ENCODE peak calls at places on chromosomes 2 and 18, in nine cellular contexts. C, Y, D, W, P, A, Z, T and N are unnamed samples.

GRCh38 chr18:42131940-42132244 is 176.9 kb downstream of the PIK3C3 start:
- DNase-seq in C (no peak), Y (no peak), D (no peak), W (no peak), P (no peak), A (no peak), Z (no peak), T (no peak), N (no peak)

GRCh38 chr2:151071382-151071781 is 190.3 kb downstream of the RBM43 start:
- DNase-seq in C (peak), Y (peak), D (peak), W (peak), P (peak), A (peak), Z (no peak), T (peak), N (no peak)

GRCh38 chr2:22124003-22124402 is 1000.2 kb downstream of the TDRD15 start:
- DNase-seq in C (no peak), Y (no peak), D (no peak), W (peak), P (no peak), A (no peak), Z (no peak), T (no peak), N (no peak)

GRCh38 chr2:133726906-133727305 is 158.6 kb upstream of the NCKAP5 start:
- DNase-seq in C (no peak), Y (peak), D (no peak), W (no peak), P (no peak), A (no peak), Z (no peak), T (no peak), N (no peak)

GRCh38 chr18:13889661-13890060 is 25.7 kb downstream of the MC2R start:
- DNase-seq in C (no peak), Y (peak), D (peak), W (peak), P (no peak), A (peak), Z (no peak), T (peak), N (no peak)

GRCh38 chr2:25845843-25846505 is 32.3 kb downstream of the ASXL2 start:
- DNase-seq in C (no peak), Y (no peak), D (no peak), W (no peak), P (peak), A (peak), Z (no peak), T (no peak), N (peak)

GRCh38 chr2:43100883-43101662 is 125.3 kb downstream of the ZFP36L2 start:
- DNase-seq in C (peak), Y (peak), D (peak), W (no peak), P (peak), A (peak), Z (no peak), T (peak), N (peak)

GRCh38 chr2:12211326-12212170 is 465.1 kb downstream of the LPIN1 start:
- DNase-seq in C (no peak), Y (no peak), D (no peak), W (no peak), P (no peak), A (no peak), Z (no peak), T (no peak), N (no peak)

GRCh38 chr2:164430166-164430783 is 191.0 kb downstream of the GRB14 start:
- DNase-seq in C (peak), Y (peak), D (peak), W (peak), P (peak), A (peak), Z (peak), T (peak), N (no peak)

GRCh38 chr2:98608962-98609604 is 694 bp downstream of the UNC50 start:
- DNase-seq in C (peak), Y (peak), D (peak), W (peak), P (peak), A (peak), Z (peak), T (peak), N (peak)

GRCh38 chr2:105328281-105329196 is 996 bp downstream of the TGFBRAP1 start:
- DNase-seq in C (peak), Y (peak), D (peak), W (peak), P (peak), A (peak), Z (peak), T (peak), N (peak)

GRCh38 chr18:79523738-79524180 is 128.0 kb downstream of the NFATC1 start:
- DNase-seq in C (no peak), Y (no peak), D (no peak), W (no peak), P (no peak), A (no peak), Z (peak), T (no peak), N (peak)

GRCh38 chr2:171515672-171516298 is 6.5 kb upstream of the CYBRD1 start:
- DNase-seq in C (peak), Y (peak), D (peak), W (no peak), P (peak), A (peak), Z (no peak), T (no peak), N (peak)

GRCh38 chr2:3504741-3505140 is 14.6 kb downstream of the ADI1 start:
- DNase-seq in C (no peak), Y (no peak), D (no peak), W (no peak), P (no peak), A (no peak), Z (no peak), T (no peak), N (no peak)

GRCh38 chr18:52222211-52222610 is 117.8 kb upstream of the DCC start:
- DNase-seq in C (no peak), Y (no peak), D (no peak), W (no peak), P (no peak), A (no peak), Z (no peak), T (no peak), N (no peak)

GRCh38 chr2:241863021-241863954 is 4.6 kb upstream of the PDCD1 start:
- DNase-seq in C (no peak), Y (peak), D (no peak), W (no peak), P (peak), A (peak), Z (no peak), T (no peak), N (peak)

GRCh38 chr2:65317841-65318240 is 90.2 kb downstream of the ACTR2 start:
- DNase-seq in C (no peak), Y (peak), D (no peak), W (no peak), P (peak), A (no peak), Z (no peak), T (no peak), N (no peak)

GRCh38 chr2:64711260-64711659 is 57.5 kb upstream of the SERTAD2 start:
- DNase-seq in C (no peak), Y (no peak), D (no peak), W (no peak), P (no peak), A (no peak), Z (no peak), T (no peak), N (no peak)

GRCh38 chr2:43539991-43540860 is 55.6 kb downstream of the THADA start:
- DNase-seq in C (no peak), Y (peak), D (peak), W (peak), P (peak), A (peak), Z (no peak), T (peak), N (peak)

GRCh38 chr18:2402084-2402483 is 169.2 kb downstream of the METTL4 start:
- DNase-seq in C (no peak), Y (peak), D (no peak), W (no peak), P (peak), A (peak), Z (no peak), T (no peak), N (no peak)

GRCh38 chr2:54768772-54769428 is 45.4 kb downstream of the EML6 start:
- DNase-seq in C (no peak), Y (no peak), D (no peak), W (no peak), P (no peak), A (peak), Z (peak), T (no peak), N (no peak)

GRCh38 chr2:3490191-3491158 is 28.9 kb downstream of the ADI1 start:
- DNase-seq in C (no peak), Y (no peak), D (no peak), W (no peak), P (no peak), A (no peak), Z (no peak), T (no peak), N (peak)

GRCh38 chr2:113390133-113390849 is 47.2 kb upstream of the ZNG1B start:
- DNase-seq in C (peak), Y (peak), D (peak), W (peak), P (peak), A (peak), Z (peak), T (peak), N (peak)

GRCh38 chr18:46213295-46213694 is 109.1 kb downstream of the HAUS1 start:
- DNase-seq in C (no peak), Y (peak), D (no peak), W (peak), P (no peak), A (no peak), Z (peak), T (no peak), N (no peak)

GRCh38 chr2:88658890-88659881 is 31.9 kb upstream of the EIF2AK3 start:
- DNase-seq in C (peak), Y (peak), D (no peak), W (peak), P (peak), A (peak), Z (no peak), T (peak), N (no peak)

GRCh38 chr2:241269707-241270520 is 45.6 kb downstream of the HDLBP start:
- DNase-seq in C (no peak), Y (peak), D (no peak), W (no peak), P (no peak), A (no peak), Z (no peak), T (no peak), N (peak)

GRCh38 chr2:126901459-126901858 is 2.8 kb downstream of the TEX51 start:
- DNase-seq in C (no peak), Y (no peak), D (no peak), W (no peak), P (no peak), A (no peak), Z (no peak), T (no peak), N (no peak)

GRCh38 chr2:199370150-199370780 is 87.5 kb downstream of the SATB2 start:
- DNase-seq in C (no peak), Y (peak), D (no peak), W (no peak), P (peak), A (peak), Z (no peak), T (no peak), N (peak)

GRCh38 chr2:212124597-212124996 is 414.0 kb downstream of the ERBB4 start:
- DNase-seq in C (peak), Y (peak), D (peak), W (peak), P (peak), A (peak), Z (no peak), T (peak), N (no peak)

GRCh38 chr2:164873096-164873670 is 31.6 kb upstream of the COBLL1 start:
- DNase-seq in C (no peak), Y (no peak), D (peak), W (no peak), P (no peak), A (no peak), Z (no peak), T (no peak), N (peak)

GRCh38 chr2:41899189-41899588 is 148.6 kb upstream of the PKDCC start:
- DNase-seq in C (peak), Y (peak), D (no peak), W (no peak), P (peak), A (no peak), Z (no peak), T (peak), N (no peak)

GRCh38 chr2:72539145-72539552 is 286.7 kb downstream of the EXOC6B start:
- DNase-seq in C (no peak), Y (peak), D (peak), W (peak), P (peak), A (peak), Z (no peak), T (no peak), N (peak)

GRCh38 chr2:191013617-191013875 is 425 bp downstream of the STAT1 start:
- DNase-seq in C (no peak), Y (no peak), D (no peak), W (no peak), P (no peak), A (no peak), Z (peak), T (no peak), N (no peak)

GRCh38 chr2:62198237-62198633 is 2.3 kb downstream of the B3GNT2 start:
- DNase-seq in C (no peak), Y (no peak), D (no peak), W (no peak), P (no peak), A (no peak), Z (peak), T (no peak), N (no peak)
- H3K4me2 ChIP-seq in C (peak), Y (peak), D (peak), W (peak), P (peak), A (no peak), Z (peak), T (peak), N (peak)

GRCh38 chr18:22346968-22347611 is 70.6 kb downstream of the CTAGE1 start:
- DNase-seq in C (peak), Y (peak), D (no peak), W (no peak), P (peak), A (peak), Z (no peak), T (peak), N (peak)
- H3K4me3 ChIP-seq in C (peak), Y (peak), D (no peak), W (no peak), P (no peak), A (no peak), Z (no peak), T (peak), N (no peak)

DNA sequence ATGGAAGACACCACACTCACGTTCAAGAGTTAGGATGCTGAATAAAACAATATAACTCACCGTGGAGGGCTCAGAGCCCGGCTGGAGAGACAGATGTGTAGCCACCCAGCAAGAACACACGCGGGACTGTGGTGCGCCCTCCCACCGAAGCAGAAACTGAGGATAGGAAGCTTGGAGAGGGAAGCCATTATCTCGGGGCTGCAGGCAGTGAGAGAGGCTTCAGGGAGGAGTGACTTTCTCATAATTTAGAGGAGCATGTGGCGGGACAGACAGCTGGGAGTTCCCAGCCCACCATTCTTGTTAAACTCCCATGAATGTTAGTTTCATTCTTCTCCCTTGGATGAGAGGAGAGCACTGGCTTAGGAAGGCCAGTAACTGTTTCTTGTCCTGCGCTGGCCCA is 96.4 kb downstream of the MAPRE2 start:
- DNase-seq in C (no peak), Y (no peak), D (no peak), W (no peak), P (no peak), A (no peak), Z (no peak), T (no peak), N (no peak)
- H3K4me2 ChIP-seq in C (no peak), Y (no peak), D (no peak), W (no peak), P (no peak), A (no peak), Z (no peak), T (no peak), N (no peak)

GRCh38 chr2:86522711-86523110 is 40.5 kb downstream of the CHMP3 start:
- DNase-seq in C (no peak), Y (no peak), D (no peak), W (no peak), P (no peak), A (no peak), Z (no peak), T (no peak), N (no peak)
- H3K4me3 ChIP-seq in C (no peak), Y (no peak), D (no peak), W (no peak), P (no peak), A (no peak), Z (no peak), T (no peak), N (no peak)

GRCh38 chr2:67828066-67828465 is 234.7 kb downstream of the C1D start:
- DNase-seq in C (no peak), Y (no peak), D (no peak), W (no peak), P (no peak), A (no peak), Z (no peak), T (no peak), N (no peak)
- H3K4me2 ChIP-seq in C (no peak), Y (no peak), D (no peak), W (no peak), P (no peak), A (no peak), Z (no peak), T (no peak), N (no peak)